ENCODE peak calls at places on chromosome 13, in six cellular contexts. One of them, this sample, is unnamed.

GRCh38 chr13:97555034-97555433 is 121.1 kb downstream of the RAP2A start:
- DNase-seq in heart right ventricle: no peak
- DNase-seq in COR-L47: no peak
- DNase-seq in HCEC 1CT: no peak
- DNase-seq in ELR: no peak
- DNase-seq in H54: no peak
- DNase-seq in this sample: no peak

GRCh38 chr13:93398167-93398566 is 171.6 kb downstream of the GPC6 start:
- DNase-seq in heart right ventricle: no peak
- DNase-seq in COR-L47: no peak
- DNase-seq in HCEC 1CT: peak
- DNase-seq in ELR: no peak
- DNase-seq in H54: no peak
- DNase-seq in this sample: no peak

GRCh38 chr13:24097064-24097463 is 63.5 kb upstream of the SPATA13 start:
- DNase-seq in heart right ventricle: no peak
- DNase-seq in COR-L47: no peak
- DNase-seq in HCEC 1CT: no peak
- DNase-seq in ELR: peak
- DNase-seq in H54: no peak
- DNase-seq in this sample: no peak

GRCh38 chr13:75788494-75788991 is 152.4 kb downstream of the LMO7 start:
- DNase-seq in heart right ventricle: peak
- DNase-seq in COR-L47: no peak
- DNase-seq in HCEC 1CT: peak
- DNase-seq in ELR: peak
- DNase-seq in H54: no peak
- DNase-seq in this sample: peak

GRCh38 chr13:99982021-99982740 is 597 bp downstream of the ZIC2 start:
- DNase-seq in heart right ventricle: no peak
- DNase-seq in COR-L47: no peak
- DNase-seq in HCEC 1CT: no peak
- DNase-seq in ELR: peak
- DNase-seq in H54: no peak
- DNase-seq in this sample: no peak

GRCh38 chr13:65499251-65499650 is 1730.9 kb downstream of the PCDH9 start:
- DNase-seq in heart right ventricle: no peak
- DNase-seq in COR-L47: no peak
- DNase-seq in HCEC 1CT: no peak
- DNase-seq in ELR: no peak
- DNase-seq in H54: no peak
- DNase-seq in this sample: no peak

GRCh38 chr13:22748866-22749586 is 431.8 kb upstream of the SGCG start:
- DNase-seq in heart right ventricle: no peak
- DNase-seq in COR-L47: no peak
- DNase-seq in HCEC 1CT: no peak
- DNase-seq in ELR: no peak
- DNase-seq in H54: no peak
- DNase-seq in this sample: no peak

GRCh38 chr13:98672947-98673545 is 79.4 kb downstream of the SLC15A1 start:
- DNase-seq in heart right ventricle: peak
- DNase-seq in COR-L47: peak
- DNase-seq in HCEC 1CT: peak
- DNase-seq in ELR: peak
- DNase-seq in H54: peak
- DNase-seq in this sample: peak

GRCh38 chr13:22837980-22838615 is 342.7 kb upstream of the SGCG start:
- DNase-seq in heart right ventricle: peak
- DNase-seq in COR-L47: no peak
- DNase-seq in HCEC 1CT: no peak
- DNase-seq in ELR: no peak
- DNase-seq in H54: no peak
- DNase-seq in this sample: no peak

GRCh38 chr13:45292176-45292575 is 48.8 kb downstream of the TPT1 start:
- DNase-seq in heart right ventricle: no peak
- DNase-seq in COR-L47: no peak
- DNase-seq in HCEC 1CT: peak
- DNase-seq in ELR: peak
- DNase-seq in H54: no peak
- DNase-seq in this sample: no peak

GRCh38 chr13:69644447-69644846 is 463.2 kb upstream of the ATXN8OS start:
- DNase-seq in heart right ventricle: no peak
- DNase-seq in COR-L47: no peak
- DNase-seq in HCEC 1CT: no peak
- DNase-seq in ELR: no peak
- DNase-seq in H54: no peak
- DNase-seq in this sample: no peak

GRCh38 chr13:95494082-95494681 is 58.3 kb upstream of the CLDN10 start:
- DNase-seq in heart right ventricle: no peak
- DNase-seq in COR-L47: peak
- DNase-seq in HCEC 1CT: peak
- DNase-seq in ELR: peak
- DNase-seq in H54: peak
- DNase-seq in this sample: no peak

GRCh38 chr13:58165617-58166016 is 534.1 kb downstream of the PCDH17 start:
- DNase-seq in heart right ventricle: no peak
- DNase-seq in COR-L47: peak
- DNase-seq in HCEC 1CT: no peak
- DNase-seq in ELR: no peak
- DNase-seq in H54: no peak
- DNase-seq in this sample: no peak

GRCh38 chr13:59494151-59494550 is 669.6 kb downstream of the DIAPH3 start:
- DNase-seq in heart right ventricle: no peak
- DNase-seq in COR-L47: no peak
- DNase-seq in HCEC 1CT: no peak
- DNase-seq in ELR: no peak
- DNase-seq in H54: no peak
- DNase-seq in this sample: no peak

GRCh38 chr13:97391201-97391600 is 42.8 kb upstream of the RAP2A start:
- DNase-seq in heart right ventricle: no peak
- DNase-seq in COR-L47: no peak
- DNase-seq in HCEC 1CT: no peak
- DNase-seq in ELR: peak
- DNase-seq in H54: no peak
- DNase-seq in this sample: no peak

GRCh38 chr13:96837809-96838208 is 156.5 kb downstream of the OXGR1 start:
- DNase-seq in heart right ventricle: no peak
- DNase-seq in COR-L47: no peak
- DNase-seq in HCEC 1CT: no peak
- DNase-seq in ELR: no peak
- DNase-seq in H54: no peak
- DNase-seq in this sample: no peak

GRCh38 chr13:65966991-65967451 is 1263.1 kb downstream of the PCDH9 start:
- DNase-seq in heart right ventricle: no peak
- DNase-seq in COR-L47: no peak
- DNase-seq in HCEC 1CT: peak
- DNase-seq in ELR: peak
- DNase-seq in H54: peak
- DNase-seq in this sample: no peak

GRCh38 chr13:41075034-41075433 is 13.7 kb downstream of the WBP4 start:
- DNase-seq in heart right ventricle: no peak
- DNase-seq in COR-L47: peak
- DNase-seq in HCEC 1CT: peak
- DNase-seq in ELR: peak
- DNase-seq in H54: no peak
- DNase-seq in this sample: no peak

GRCh38 chr13:36841411-36841810 is 22.4 kb downstream of the RFXAP start:
- DNase-seq in heart right ventricle: no peak
- DNase-seq in COR-L47: no peak
- DNase-seq in HCEC 1CT: no peak
- DNase-seq in ELR: no peak
- DNase-seq in H54: no peak
- DNase-seq in this sample: no peak

GRCh38 chr13:28678809-28679208 is 19.9 kb downstream of the POMP start:
- DNase-seq in heart right ventricle: no peak
- DNase-seq in COR-L47: no peak
- DNase-seq in HCEC 1CT: no peak
- DNase-seq in ELR: peak
- DNase-seq in H54: no peak
- DNase-seq in this sample: no peak

GRCh38 chr13:112756511-112756966 is 66.7 kb downstream of the ATP11A start:
- DNase-seq in heart right ventricle: no peak
- DNase-seq in COR-L47: peak
- DNase-seq in HCEC 1CT: no peak
- DNase-seq in ELR: no peak
- DNase-seq in H54: no peak
- DNase-seq in this sample: no peak

GRCh38 chr13:27607125-27607524 is 13.2 kb downstream of the LNX2 start:
- DNase-seq in heart right ventricle: no peak
- DNase-seq in COR-L47: no peak
- DNase-seq in HCEC 1CT: peak
- DNase-seq in ELR: peak
- DNase-seq in H54: no peak
- DNase-seq in this sample: peak

GRCh38 chr13:74675185-74675584 is 541.0 kb upstream of the KLF12 start:
- DNase-seq in heart right ventricle: no peak
- DNase-seq in COR-L47: no peak
- DNase-seq in HCEC 1CT: peak
- DNase-seq in ELR: peak
- DNase-seq in H54: no peak
- DNase-seq in this sample: no peak

GRCh38 chr13:23955064-23955463 is 57.8 kb upstream of the C1QTNF9B start:
- DNase-seq in heart right ventricle: no peak
- DNase-seq in COR-L47: no peak
- DNase-seq in HCEC 1CT: no peak
- DNase-seq in ELR: no peak
- DNase-seq in H54: no peak
- DNase-seq in this sample: no peak

GRCh38 chr13:73598021-73598712 is 536.0 kb downstream of the KLF12 start:
- DNase-seq in heart right ventricle: no peak
- DNase-seq in COR-L47: no peak
- DNase-seq in HCEC 1CT: peak
- DNase-seq in ELR: peak
- DNase-seq in H54: no peak
- DNase-seq in this sample: no peak

GRCh38 chr13:48978942-48979601 is 3.4 kb downstream of the FNDC3A start:
- DNase-seq in heart right ventricle: no peak
- DNase-seq in COR-L47: no peak
- DNase-seq in HCEC 1CT: no peak
- DNase-seq in ELR: no peak
- DNase-seq in H54: no peak
- DNase-seq in this sample: no peak

GRCh38 chr13:113862766-113863510 is 938 bp downstream of the GAS6 start:
- DNase-seq in heart right ventricle: no peak
- DNase-seq in COR-L47: no peak
- DNase-seq in HCEC 1CT: peak
- DNase-seq in ELR: peak
- DNase-seq in H54: no peak
- DNase-seq in this sample: peak

GRCh38 chr13:97743946-97744345 is 209.5 kb upstream of the IPO5 start:
- DNase-seq in heart right ventricle: no peak
- DNase-seq in COR-L47: no peak
- DNase-seq in HCEC 1CT: no peak
- DNase-seq in ELR: no peak
- DNase-seq in H54: no peak
- DNase-seq in this sample: no peak

GRCh38 chr13:98478134-98479129 is 98.5 kb downstream of the STK24 start:
- DNase-seq in heart right ventricle: no peak
- DNase-seq in COR-L47: no peak
- DNase-seq in HCEC 1CT: no peak
- DNase-seq in ELR: peak
- DNase-seq in H54: peak
- DNase-seq in this sample: no peak

GRCh38 chr13:105914637-105915036 is 620.8 kb downstream of the EFNB2 start:
- DNase-seq in heart right ventricle: no peak
- DNase-seq in COR-L47: no peak
- DNase-seq in HCEC 1CT: peak
- DNase-seq in ELR: peak
- DNase-seq in H54: no peak
- DNase-seq in this sample: no peak

GRCh38 chr13:91904005-91904404 is 505.6 kb downstream of the GPC5 start:
- DNase-seq in heart right ventricle: no peak
- DNase-seq in COR-L47: no peak
- DNase-seq in HCEC 1CT: no peak
- DNase-seq in ELR: no peak
- DNase-seq in H54: no peak
- DNase-seq in this sample: no peak

GRCh38 chr13:49098771-49099512 is 121.2 kb upstream of the MLNR start:
- DNase-seq in heart right ventricle: no peak
- DNase-seq in COR-L47: no peak
- DNase-seq in HCEC 1CT: peak
- DNase-seq in ELR: no peak
- DNase-seq in H54: no peak
- DNase-seq in this sample: no peak

GRCh38 chr13:109331898-109332297 is 454.5 kb downstream of the IRS2 start:
- DNase-seq in heart right ventricle: no peak
- DNase-seq in COR-L47: peak
- DNase-seq in HCEC 1CT: peak
- DNase-seq in ELR: peak
- DNase-seq in H54: no peak
- DNase-seq in this sample: no peak

GRCh38 chr13:114005206-114005720 is 31.4 kb upstream of the C13orf46 start:
- DNase-seq in heart right ventricle: no peak
- DNase-seq in COR-L47: no peak
- DNase-seq in HCEC 1CT: no peak
- DNase-seq in ELR: no peak
- DNase-seq in H54: no peak
- DNase-seq in this sample: peak

GRCh38 chr13:75635621-75636338 is at the start of gene LMO7:
- DNase-seq in heart right ventricle: peak
- DNase-seq in COR-L47: peak
- DNase-seq in HCEC 1CT: peak
- DNase-seq in ELR: peak
- DNase-seq in H54: peak
- DNase-seq in this sample: no peak

GRCh38 chr13:109180905-109181425 is 551.6 kb downstream of the MYO16 start:
- DNase-seq in heart right ventricle: no peak
- DNase-seq in COR-L47: no peak
- DNase-seq in HCEC 1CT: peak
- DNase-seq in ELR: peak
- DNase-seq in H54: peak
- DNase-seq in this sample: no peak

GRCh38 chr13:31605076-31605858 is 134.1 kb upstream of the RXFP2 start:
- DNase-seq in heart right ventricle: no peak
- DNase-seq in COR-L47: no peak
- DNase-seq in HCEC 1CT: no peak
- DNase-seq in ELR: no peak
- DNase-seq in H54: no peak
- DNase-seq in this sample: no peak